ENCODE peak calls at places on chromosomes 1 and 21, in four cellular contexts. One of them, this sample, is unnamed.

GRCh38 chr1:22018583-22019559 is 17.4 kb downstream of the CELA3A start:
- DNase-seq in adrenal gland: peak; percentile 58
- DNase-seq in PC-9: peak; percentile 75
- DNase-seq in MM.1S: peak; percentile 27
- DNase-seq in this sample: peak; percentile 29

GRCh38 chr1:244874974-244875579 is 10.7 kb upstream of the HNRNPU start:
- DNase-seq in adrenal gland: no peak
- DNase-seq in PC-9: no peak
- DNase-seq in MM.1S: no peak
- DNase-seq in this sample: no peak

GRCh38 chr1:64387382-64388066 is 82.4 kb upstream of the CACHD1 start:
- DNase-seq in adrenal gland: peak; percentile 21
- DNase-seq in PC-9: no peak
- DNase-seq in MM.1S: no peak
- DNase-seq in this sample: no peak

GRCh38 chr1:41486053-41486891 is 1.8 kb upstream of the EDN2 start:
- DNase-seq in adrenal gland: no peak
- DNase-seq in PC-9: no peak
- DNase-seq in MM.1S: no peak
- DNase-seq in this sample: no peak

GRCh38 chr1:23592209-23592905 is 33.1 kb upstream of the ID3 start:
- DNase-seq in adrenal gland: no peak
- DNase-seq in PC-9: no peak
- DNase-seq in MM.1S: no peak
- DNase-seq in this sample: no peak

GRCh38 chr21:33403128-33403785 is at the start of gene IFNGR2:
- DNase-seq in adrenal gland: no peak
- DNase-seq in PC-9: peak; percentile 9
- DNase-seq in MM.1S: peak; percentile 64
- DNase-seq in this sample: peak; percentile 57

GRCh38 chr1:59136541-59137335 is 160.2 kb upstream of the FGGY start:
- DNase-seq in adrenal gland: no peak
- DNase-seq in PC-9: no peak
- DNase-seq in MM.1S: no peak
- DNase-seq in this sample: no peak

GRCh38 chr21:41651830-41652229 is 115.0 kb downstream of the RIPK4 start:
- DNase-seq in adrenal gland: no peak
- DNase-seq in PC-9: no peak
- DNase-seq in MM.1S: no peak
- DNase-seq in this sample: no peak

GRCh38 chr1:89781494-89782126 is 39.2 kb upstream of the LRRC8D start:
- DNase-seq in adrenal gland: no peak
- DNase-seq in PC-9: no peak
- DNase-seq in MM.1S: no peak
- DNase-seq in this sample: peak; percentile 22

GRCh38 chr1:179929955-179930798 is 24.4 kb upstream of the CEP350 start:
- DNase-seq in adrenal gland: no peak
- DNase-seq in PC-9: no peak
- DNase-seq in MM.1S: no peak
- DNase-seq in this sample: no peak

GRCh38 chr1:79822053-79822452 is 815.5 kb upstream of the ADGRL4 start:
- DNase-seq in adrenal gland: no peak
- DNase-seq in PC-9: no peak
- DNase-seq in MM.1S: no peak
- DNase-seq in this sample: no peak

GRCh38 chr21:36065497-36066036 is 4.3 kb upstream of the CBR1 start:
- DNase-seq in adrenal gland: no peak
- DNase-seq in PC-9: no peak
- DNase-seq in MM.1S: no peak
- DNase-seq in this sample: no peak

GRCh38 chr1:39110325-39110851 is 84.2 kb downstream of the NDUFS5 start:
- DNase-seq in adrenal gland: no peak
- DNase-seq in PC-9: no peak
- DNase-seq in MM.1S: no peak
- DNase-seq in this sample: no peak

GRCh38 chr1:92832537-92833160 is 809 bp downstream of the RPL5 start:
- DNase-seq in adrenal gland: peak; percentile 43
- DNase-seq in PC-9: no peak
- DNase-seq in MM.1S: no peak
- DNase-seq in this sample: no peak

GRCh38 chr1:177209357-177209756 is 38.6 kb downstream of the BRINP2 start:
- DNase-seq in adrenal gland: peak; percentile 95
- DNase-seq in PC-9: peak; percentile 10
- DNase-seq in MM.1S: no peak
- DNase-seq in this sample: no peak

GRCh38 chr1:24015226-24016210 is 35.4 kb upstream of the SRSF10 start:
- DNase-seq in adrenal gland: no peak
- DNase-seq in PC-9: no peak
- DNase-seq in MM.1S: no peak
- DNase-seq in this sample: no peak

GRCh38 chr1:4527819-4528218 is 126.6 kb upstream of the AJAP1 start:
- DNase-seq in adrenal gland: no peak
- DNase-seq in PC-9: no peak
- DNase-seq in MM.1S: no peak
- DNase-seq in this sample: no peak

GRCh38 chr1:234125283-234125682 is 220.8 kb downstream of the SLC35F3 start:
- DNase-seq in adrenal gland: no peak
- DNase-seq in PC-9: peak; percentile 26
- DNase-seq in MM.1S: peak; percentile 17
- DNase-seq in this sample: no peak

GRCh38 chr1:22184892-22185612 is 42.2 kb upstream of the WNT4 start:
- DNase-seq in adrenal gland: no peak
- DNase-seq in PC-9: no peak
- DNase-seq in MM.1S: no peak
- DNase-seq in this sample: peak; percentile 38

GRCh38 chr1:108801101-108801500 is 54.6 kb downstream of the STXBP3 start:
- DNase-seq in adrenal gland: no peak
- DNase-seq in PC-9: no peak
- DNase-seq in MM.1S: no peak
- DNase-seq in this sample: no peak
- H3K36me3 ChIP-seq in adrenal gland: peaks cover 53% of the 10 kb centered on the region
- H3K36me3 ChIP-seq in PC-9: peaks cover 39% of the 10 kb centered on the region
- H3K36me3 ChIP-seq in MM.1S: no peaks in the 10 kb centered on the region
- H3K36me3 ChIP-seq in this sample: peaks cover 25% of the 10 kb centered on the region

GRCh38 chr1:220225957-220226356 is 46.3 kb downstream of the RAB3GAP2 start:
- DNase-seq in adrenal gland: no peak
- DNase-seq in PC-9: no peak
- DNase-seq in MM.1S: no peak
- DNase-seq in this sample: no peak
- H3K36me3 ChIP-seq in adrenal gland: no peaks in the 10 kb centered on the region
- H3K36me3 ChIP-seq in PC-9: no peaks in the 10 kb centered on the region
- H3K36me3 ChIP-seq in MM.1S: no peaks in the 10 kb centered on the region
- H3K36me3 ChIP-seq in this sample: no peaks in the 10 kb centered on the region

GRCh38 chr21:45080639-45081414 is 6.4 kb downstream of the ADARB1 start:
- DNase-seq in adrenal gland: no peak
- DNase-seq in PC-9: no peak
- DNase-seq in MM.1S: no peak
- DNase-seq in this sample: no peak

GRCh38 chr21:45084881-45085536 is 10.6 kb downstream of the ADARB1 start:
- DNase-seq in adrenal gland: no peak
- DNase-seq in PC-9: no peak
- DNase-seq in MM.1S: no peak
- DNase-seq in this sample: no peak

GRCh38 chr21:45081636-45082035 is 7.3 kb downstream of the ADARB1 start:
- DNase-seq in adrenal gland: no peak
- DNase-seq in PC-9: no peak
- DNase-seq in MM.1S: no peak
- DNase-seq in this sample: no peak

GRCh38 chr21:45084121-45084520 is 9.7 kb downstream of the ADARB1 start:
- DNase-seq in adrenal gland: no peak
- DNase-seq in PC-9: no peak
- DNase-seq in MM.1S: no peak
- DNase-seq in this sample: no peak

GRCh38 chr21:45082715-45083114 is 8.3 kb downstream of the ADARB1 start:
- DNase-seq in adrenal gland: no peak
- DNase-seq in PC-9: no peak
- DNase-seq in MM.1S: no peak
- DNase-seq in this sample: no peak
- H3K36me3 ChIP-seq in adrenal gland: no peaks in the 10 kb centered on the region
- H3K36me3 ChIP-seq in PC-9: no peaks in the 10 kb centered on the region
- H3K36me3 ChIP-seq in MM.1S: no peaks in the 10 kb centered on the region
- H3K36me3 ChIP-seq in this sample: no peaks in the 10 kb centered on the region

GRCh38 chr1:16130827-16131226 is 25.0 kb downstream of the EPHA2 start:
- DNase-seq in adrenal gland: no peak
- DNase-seq in PC-9: no peak
- DNase-seq in MM.1S: no peak
- DNase-seq in this sample: no peak
- H3K36me3 ChIP-seq in adrenal gland: peaks cover 87% of the 10 kb centered on the region
- H3K36me3 ChIP-seq in PC-9: peaks cover 75% of the 10 kb centered on the region
- H3K36me3 ChIP-seq in MM.1S: no peaks in the 10 kb centered on the region
- H3K36me3 ChIP-seq in this sample: no peaks in the 10 kb centered on the region

DNA sequence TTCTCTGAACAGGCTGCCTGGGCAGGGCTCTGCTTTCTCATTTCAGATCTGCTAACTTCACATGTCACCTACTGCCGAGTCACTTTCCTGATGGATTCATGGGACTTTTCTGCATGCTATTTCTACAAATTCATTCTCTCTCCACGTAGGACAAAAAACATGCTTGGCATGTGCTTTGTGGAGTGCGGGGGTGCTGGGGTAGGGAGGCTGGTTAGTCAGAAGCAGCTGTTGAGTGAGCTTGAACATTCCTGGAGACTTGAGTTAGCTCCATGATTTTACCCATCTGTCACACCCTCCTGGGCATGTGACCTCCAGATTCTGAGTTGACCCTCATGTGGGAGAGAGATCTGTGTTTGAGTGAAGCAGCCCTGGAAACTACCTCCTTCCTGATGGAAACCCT is 71.4 kb downstream of the UCK2 start:
- DNase-seq in adrenal gland: no peak
- DNase-seq in PC-9: peak; percentile 26
- DNase-seq in MM.1S: no peak
- DNase-seq in this sample: no peak
- H3K36me3 ChIP-seq in adrenal gland: peaks cover 4% of the 10 kb centered on the region
- H3K36me3 ChIP-seq in PC-9: peaks cover 23% of the 10 kb centered on the region
- H3K36me3 ChIP-seq in MM.1S: peaks cover 5% of the 10 kb centered on the region
- H3K36me3 ChIP-seq in this sample: no peaks in the 10 kb centered on the region